ENCODE peak calls at places on chromosomes 12 and 14, in four cellular contexts. M, U, V and P are unnamed samples.

GRCh38 chr12:103538397-103538796 is 42.6 kb upstream of the C12orf42 start:
- DNase-seq in M (no peak), U (no peak), V (no peak), P (no peak)

GRCh38 chr14:83638725-83639124 is 1891.2 kb upstream of the FLRT2 start:
- DNase-seq in M (no peak), U (no peak), V (no peak), P (no peak)

GRCh38 chr12:75781532-75782046 is 250.0 kb downstream of the PHLDA1 start:
- DNase-seq in M (no peak), U (no peak), V (no peak), P (no peak)

GRCh38 chr14:39731912-39732311 is 299.7 kb upstream of the FBXO33 start:
- DNase-seq in M (no peak), U (no peak), V (no peak), P (no peak)

GRCh38 chr12:77625441-77625840 is 205.3 kb upstream of the NAV3 start:
- DNase-seq in M (peak; percentile 62), U (no peak), V (no peak), P (no peak)

GRCh38 chr12:59484575-59484974 is 111.3 kb upstream of the SLC16A7 start:
- DNase-seq in M (no peak), U (no peak), V (no peak), P (no peak)

GRCh38 chr12:63915105-63915830 is 70.8 kb downstream of the SRGAP1 start:
- DNase-seq in M (no peak), U (no peak), V (no peak), P (no peak)

GRCh38 chr12:64673490-64674169 is 63.3 kb downstream of the RASSF3 start:
- DNase-seq in M (no peak), U (no peak), V (no peak), P (no peak)

GRCh38 chr12:23099104-23099503 is 474.1 kb downstream of the ETNK1 start:
- DNase-seq in M (no peak), U (no peak), V (no peak), P (no peak)

GRCh38 chr12:91219511-91219910 is 36.9 kb upstream of the DCN start:
- DNase-seq in M (no peak), U (no peak), V (no peak), P (no peak)

GRCh38 chr14:104438166-104438887 is 141.2 kb upstream of the C14orf180 start:
- DNase-seq in M (no peak), U (no peak), V (no peak), P (peak; percentile 12)

GRCh38 chr14:54364555-54365415 is 32.0 kb upstream of the CDKN3 start:
- DNase-seq in M (no peak), U (no peak), V (no peak), P (no peak)

GRCh38 chr14:92798811-92799210 is 4.7 kb downstream of the GOLGA5 start:
- DNase-seq in M (no peak), U (no peak), V (no peak), P (no peak)

GRCh38 chr12:48198619-48198973 is 4.5 kb downstream of the OR10AD1 start:
- DNase-seq in M (no peak), U (peak; percentile 71), V (no peak), P (peak; percentile 52)

GRCh38 chr14:35333797-35334743 is 41.9 kb downstream of the PSMA6 start:
- DNase-seq in M (no peak), U (peak; percentile 50), V (no peak), P (no peak)

GRCh38 chr12:29054790-29055663 is 94.1 kb upstream of the FAR2 start:
- DNase-seq in M (no peak), U (no peak), V (no peak), P (no peak)

GRCh38 chr12:51484119-51484518 is 59.5 kb downstream of the SLC4A8 start:
- DNase-seq in M (no peak), U (no peak), V (no peak), P (no peak)

GRCh38 chr12:13613297-13613696 is 368.1 kb downstream of the GRIN2B start:
- DNase-seq in M (no peak), U (no peak), V (no peak), P (no peak)

GRCh38 chr12:43957732-43958131 is 121.9 kb downstream of the TMEM117 start:
- DNase-seq in M (peak; percentile 15), U (no peak), V (no peak), P (no peak)

GRCh38 chr12:6536894-6537579 is 2.7 kb downstream of the GAPDH start:
- DNase-seq in M (no peak), U (peak; percentile 35), V (no peak), P (no peak)

GRCh38 chr14:75191100-75191499 is 14.7 kb upstream of the TMED10 start:
- DNase-seq in M (no peak), U (no peak), V (no peak), P (no peak)

GRCh38 chr12:14767617-14768016 is 35.7 kb downstream of the WBP11 start:
- DNase-seq in M (no peak), U (no peak), V (no peak), P (no peak)

GRCh38 chr14:34872822-34873590 is 2.2 kb downstream of the BAZ1A start:
- DNase-seq in M (no peak), U (no peak), V (no peak), P (peak; percentile 27)

GRCh38 chr14:68663385-68664076 is 129.3 kb downstream of the ZFP36L1 start:
- DNase-seq in M (no peak), U (no peak), V (peak; percentile 26), P (no peak)

GRCh38 chr14:106024983-106025604 is 498.7 kb downstream of the TMEM121 start:
- DNase-seq in M (no peak), U (no peak), V (peak; percentile 57), P (no peak)

GRCh38 chr12:102948941-102949352 is 8.5 kb upstream of the ASCL1 start:
- DNase-seq in M (peak; percentile 3), U (peak; percentile 58), V (no peak), P (peak; percentile 46)

GRCh38 chr12:45184145-45184958 is 31.5 kb upstream of the ANO6 start:
- DNase-seq in M (no peak), U (no peak), V (no peak), P (no peak)

GRCh38 chr12:13088503-13088902 is 15.0 kb downstream of the GSG1 start:
- DNase-seq in M (no peak), U (no peak), V (no peak), P (no peak)

GRCh38 chr14:64910847-64911495 is 3.3 kb upstream of the CHURC1 start:
- DNase-seq in M (peak; percentile 13), U (no peak), V (no peak), P (no peak)

GRCh38 chr14:54665938-54666337 is 99.0 kb downstream of the SAMD4A start:
- DNase-seq in M (no peak), U (no peak), V (no peak), P (no peak)

GRCh38 chr12:78977463-78977862 is 112.9 kb downstream of the SYT1 start:
- DNase-seq in M (no peak), U (no peak), V (no peak), P (no peak)

GRCh38 chr12:32586390-32586789 is 92.7 kb upstream of the DNM1L start:
- DNase-seq in M (no peak), U (no peak), V (no peak), P (no peak)

GRCh38 chr14:70094106-70094505 is 94.6 kb downstream of the SLC8A3 start:
- DNase-seq in M (no peak), U (no peak), V (no peak), P (no peak)

GRCh38 chr14:100676089-100676685 is 50.5 kb upstream of the DLK1 start:
- DNase-seq in M (no peak), U (peak; percentile 83), V (no peak), P (peak; percentile 85)